ENCODE peak calls at places on chromosome 15, in ten cellular contexts. One of them, this sample, is unnamed. For H3K9me3, the result is how much of the 10 kb centered on the place peaks cover.

GRCh38 chr15:50256188-50257041 is 9.1 kb downstream of the HDC start:
- DNase-seq in endodermal cell: no peak
- DNase-seq in uterus: no peak
- DNase-seq in heart right ventricle: no peak
- DNase-seq in fibroblast of lung: peak
- DNase-seq in GM12878: no peak
- DNase-seq in small intestine: no peak
- DNase-seq in astrocyte: peak
- DNase-seq in psoas muscle: no peak
- DNase-seq in CD8-positive, alpha-beta memory T cell: no peak
- DNase-seq in this sample: no peak

GRCh38 chr15:40925863-40926658 is 3.1 kb upstream of the DLL4 start:
- DNase-seq in endodermal cell: peak
- DNase-seq in fibroblast of lung: peak
- DNase-seq in heart right ventricle: no peak
- DNase-seq in small intestine: no peak
- DNase-seq in astrocyte: no peak
- DNase-seq in uterus: no peak
- DNase-seq in GM12878: no peak
- DNase-seq in psoas muscle: no peak
- DNase-seq in CD8-positive, alpha-beta memory T cell: peak
- DNase-seq in this sample: no peak

GRCh38 chr15:89909611-89910010 is 3.1 kb downstream of the ARPIN start:
- DNase-seq in uterus: no peak
- DNase-seq in endodermal cell: no peak
- DNase-seq in heart right ventricle: no peak
- DNase-seq in psoas muscle: no peak
- DNase-seq in CD8-positive, alpha-beta memory T cell: no peak
- DNase-seq in small intestine: no peak
- DNase-seq in GM12878: no peak
- DNase-seq in fibroblast of lung: no peak
- DNase-seq in astrocyte: no peak
- DNase-seq in this sample: no peak

GRCh38 chr15:37370938-37371337 is 270.6 kb upstream of the MEIS2 start:
- DNase-seq in astrocyte: no peak
- DNase-seq in GM12878: no peak
- DNase-seq in uterus: no peak
- DNase-seq in fibroblast of lung: no peak
- DNase-seq in small intestine: no peak
- DNase-seq in CD8-positive, alpha-beta memory T cell: no peak
- DNase-seq in psoas muscle: no peak
- DNase-seq in endodermal cell: no peak
- DNase-seq in heart right ventricle: no peak
- DNase-seq in this sample: no peak

GRCh38 chr15:100005013-100005412 is 271.8 kb upstream of the LYSMD4 start:
- DNase-seq in uterus: no peak
- DNase-seq in CD8-positive, alpha-beta memory T cell: no peak
- DNase-seq in astrocyte: no peak
- DNase-seq in fibroblast of lung: no peak
- DNase-seq in endodermal cell: peak
- DNase-seq in small intestine: no peak
- DNase-seq in psoas muscle: no peak
- DNase-seq in GM12878: no peak
- DNase-seq in heart right ventricle: no peak
- DNase-seq in this sample: no peak

GRCh38 chr15:38612159-38612863 is 47.7 kb upstream of the RASGRP1 start:
- DNase-seq in endodermal cell: no peak
- DNase-seq in astrocyte: no peak
- DNase-seq in uterus: no peak
- DNase-seq in GM12878: no peak
- DNase-seq in small intestine: no peak
- DNase-seq in psoas muscle: no peak
- DNase-seq in CD8-positive, alpha-beta memory T cell: no peak
- DNase-seq in fibroblast of lung: no peak
- DNase-seq in heart right ventricle: no peak
- DNase-seq in this sample: no peak

GRCh38 chr15:54722342-54722986 is 474.3 kb downstream of the RSL24D1 start:
- DNase-seq in psoas muscle: no peak
- DNase-seq in small intestine: no peak
- DNase-seq in fibroblast of lung: no peak
- DNase-seq in endodermal cell: no peak
- DNase-seq in CD8-positive, alpha-beta memory T cell: no peak
- DNase-seq in heart right ventricle: no peak
- DNase-seq in uterus: no peak
- DNase-seq in astrocyte: no peak
- DNase-seq in GM12878: no peak
- DNase-seq in this sample: no peak

GRCh38 chr15:49041406-49041805 is 4.8 kb downstream of the SECISBP2L start:
- DNase-seq in astrocyte: no peak
- DNase-seq in endodermal cell: no peak
- DNase-seq in CD8-positive, alpha-beta memory T cell: no peak
- DNase-seq in uterus: no peak
- DNase-seq in psoas muscle: no peak
- DNase-seq in heart right ventricle: no peak
- DNase-seq in small intestine: no peak
- DNase-seq in fibroblast of lung: no peak
- DNase-seq in GM12878: no peak
- DNase-seq in this sample: no peak

DNA sequence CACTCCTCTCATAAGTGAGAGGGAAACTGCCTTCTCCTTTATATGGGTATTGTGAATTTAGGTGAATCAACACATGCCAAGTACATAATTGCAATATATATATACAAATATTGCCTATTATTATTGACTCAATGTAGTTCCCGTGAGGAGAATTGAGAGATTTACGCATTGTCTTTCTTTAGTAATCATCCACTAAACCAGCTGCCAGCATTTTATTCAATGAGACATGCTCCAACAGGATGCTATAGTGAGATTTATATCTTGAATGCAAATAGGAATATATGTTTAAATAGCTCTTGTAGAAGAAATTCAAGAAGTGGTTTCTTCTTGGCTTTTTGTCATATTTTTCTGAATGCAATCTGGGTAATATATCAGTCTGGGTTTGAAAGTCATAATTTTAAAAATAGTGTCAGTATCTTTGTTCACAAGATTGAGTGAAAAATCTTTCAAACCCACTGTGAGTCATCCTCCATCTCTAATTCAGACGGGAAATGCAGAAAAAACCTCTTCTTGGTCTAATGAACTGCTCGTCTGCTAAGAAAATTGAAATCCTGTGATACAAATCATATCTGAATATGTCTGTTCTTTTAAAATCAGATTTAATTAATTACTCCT is 515.8 kb downstream of the GABRG3 start:
- DNase-seq in endodermal cell: no peak
- DNase-seq in small intestine: no peak
- DNase-seq in heart right ventricle: no peak
- DNase-seq in GM12878: no peak
- DNase-seq in uterus: no peak
- DNase-seq in CD8-positive, alpha-beta memory T cell: no peak
- DNase-seq in psoas muscle: no peak
- DNase-seq in fibroblast of lung: peak
- DNase-seq in astrocyte: peak
- DNase-seq in this sample: no peak
- H3K9me3 ChIP-seq in endodermal cell: under half
- H3K9me3 ChIP-seq in small intestine: under half
- H3K9me3 ChIP-seq in heart right ventricle: under half
- H3K9me3 ChIP-seq in GM12878: under half
- H3K9me3 ChIP-seq in uterus: under half
- H3K9me3 ChIP-seq in CD8-positive, alpha-beta memory T cell: under half
- H3K9me3 ChIP-seq in psoas muscle: under half
- H3K9me3 ChIP-seq in fibroblast of lung: under half
- H3K9me3 ChIP-seq in astrocyte: under half
- H3K9me3 ChIP-seq in this sample: under half

GRCh38 chr15:25058080-25058785 is 103.4 kb downstream of the SNRPN start:
- DNase-seq in small intestine: no peak
- DNase-seq in psoas muscle: no peak
- DNase-seq in heart right ventricle: no peak
- DNase-seq in uterus: peak
- DNase-seq in astrocyte: no peak
- DNase-seq in GM12878: no peak
- DNase-seq in CD8-positive, alpha-beta memory T cell: no peak
- DNase-seq in endodermal cell: peak
- DNase-seq in fibroblast of lung: no peak
- DNase-seq in this sample: no peak

GRCh38 chr15:25054943-25055342 is 100.2 kb downstream of the SNRPN start:
- DNase-seq in endodermal cell: no peak
- DNase-seq in uterus: no peak
- DNase-seq in CD8-positive, alpha-beta memory T cell: no peak
- DNase-seq in astrocyte: no peak
- DNase-seq in psoas muscle: no peak
- DNase-seq in heart right ventricle: no peak
- DNase-seq in fibroblast of lung: no peak
- DNase-seq in small intestine: no peak
- DNase-seq in GM12878: no peak
- DNase-seq in this sample: no peak

GRCh38 chr15:25055356-25056068 is 100.7 kb downstream of the SNRPN start:
- DNase-seq in psoas muscle: no peak
- DNase-seq in heart right ventricle: peak
- DNase-seq in fibroblast of lung: no peak
- DNase-seq in uterus: no peak
- DNase-seq in endodermal cell: peak
- DNase-seq in small intestine: no peak
- DNase-seq in astrocyte: no peak
- DNase-seq in GM12878: no peak
- DNase-seq in CD8-positive, alpha-beta memory T cell: no peak
- DNase-seq in this sample: no peak

GRCh38 chr15:25057574-25057973 is 102.8 kb downstream of the SNRPN start:
- DNase-seq in small intestine: no peak
- DNase-seq in fibroblast of lung: no peak
- DNase-seq in heart right ventricle: peak
- DNase-seq in CD8-positive, alpha-beta memory T cell: no peak
- DNase-seq in psoas muscle: no peak
- DNase-seq in uterus: no peak
- DNase-seq in endodermal cell: peak
- DNase-seq in astrocyte: no peak
- DNase-seq in GM12878: no peak
- DNase-seq in this sample: no peak

DNA sequence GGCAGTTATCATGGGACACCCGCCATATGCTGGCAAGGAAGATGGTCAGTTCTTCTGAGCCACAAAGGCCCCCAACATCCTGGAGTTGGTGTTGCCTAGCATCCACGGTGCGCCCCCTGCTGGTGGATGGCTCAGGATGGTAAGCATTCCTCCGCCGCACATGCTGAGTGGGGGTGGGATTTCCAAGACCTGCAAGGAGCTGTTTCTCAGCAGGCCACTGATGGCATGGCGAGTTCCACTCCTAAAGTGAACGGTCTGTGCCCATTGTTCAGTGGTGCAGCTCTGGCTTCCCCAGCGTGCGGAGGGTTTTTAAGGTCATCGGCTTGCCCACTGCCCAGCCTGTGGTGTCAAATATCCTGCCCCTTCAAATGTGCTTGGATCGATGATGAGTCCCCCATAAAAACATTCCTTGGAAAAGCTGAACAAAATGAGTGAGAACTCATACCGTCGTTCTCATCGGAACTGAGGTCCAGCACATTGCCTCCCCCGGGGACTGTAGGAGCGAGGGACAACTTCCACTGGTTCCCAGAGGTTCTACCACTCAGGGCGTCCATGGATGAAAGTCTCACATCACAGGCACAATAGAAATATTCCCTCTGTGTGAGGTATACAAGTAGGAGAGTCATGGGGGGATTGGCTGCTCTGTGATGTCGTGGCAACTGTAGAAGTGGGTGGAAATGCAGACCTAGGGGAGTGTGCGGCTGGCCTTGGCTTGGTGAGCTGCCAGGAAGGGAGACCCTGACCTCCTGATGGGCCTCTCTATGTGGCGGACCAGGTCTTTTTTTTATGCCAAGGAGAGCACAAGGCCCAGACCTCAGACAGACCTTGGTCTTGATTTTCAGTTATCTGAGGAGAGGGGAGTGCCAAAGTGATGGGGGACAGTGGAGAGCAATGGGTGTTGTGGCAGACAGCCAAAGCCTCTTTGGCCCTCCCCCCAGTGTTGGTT is 102.0 kb downstream of the SNRPN start:
- DNase-seq in CD8-positive, alpha-beta memory T cell: no peak
- DNase-seq in small intestine: no peak
- DNase-seq in fibroblast of lung: no peak
- DNase-seq in GM12878: no peak
- DNase-seq in uterus: no peak
- DNase-seq in endodermal cell: peak
- DNase-seq in astrocyte: no peak
- DNase-seq in heart right ventricle: peak
- DNase-seq in psoas muscle: no peak
- DNase-seq in this sample: peak
- H3K9me3 ChIP-seq in CD8-positive, alpha-beta memory T cell: half or more
- H3K9me3 ChIP-seq in small intestine: under half
- H3K9me3 ChIP-seq in fibroblast of lung: under half
- H3K9me3 ChIP-seq in GM12878: half or more
- H3K9me3 ChIP-seq in uterus: under half
- H3K9me3 ChIP-seq in endodermal cell: half or more
- H3K9me3 ChIP-seq in astrocyte: half or more
- H3K9me3 ChIP-seq in heart right ventricle: under half
- H3K9me3 ChIP-seq in psoas muscle: half or more
- H3K9me3 ChIP-seq in this sample: half or more

GRCh38 chr15:79922512-79923067 is 25.8 kb upstream of the MTHFS start:
- DNase-seq in GM12878: no peak
- DNase-seq in endodermal cell: no peak
- DNase-seq in CD8-positive, alpha-beta memory T cell: no peak
- DNase-seq in fibroblast of lung: no peak
- DNase-seq in heart right ventricle: no peak
- DNase-seq in psoas muscle: no peak
- DNase-seq in small intestine: no peak
- DNase-seq in astrocyte: peak
- DNase-seq in uterus: no peak
- DNase-seq in this sample: no peak

GRCh38 chr15:79919749-79920511 is 23.1 kb upstream of the MTHFS start:
- DNase-seq in astrocyte: no peak
- DNase-seq in endodermal cell: peak
- DNase-seq in uterus: no peak
- DNase-seq in psoas muscle: no peak
- DNase-seq in heart right ventricle: no peak
- DNase-seq in CD8-positive, alpha-beta memory T cell: no peak
- DNase-seq in fibroblast of lung: no peak
- DNase-seq in small intestine: no peak
- DNase-seq in GM12878: no peak
- DNase-seq in this sample: no peak

GRCh38 chr15:79923068-79923514 is 26.3 kb upstream of the MTHFS start:
- DNase-seq in small intestine: peak
- DNase-seq in heart right ventricle: peak
- DNase-seq in GM12878: no peak
- DNase-seq in psoas muscle: peak
- DNase-seq in endodermal cell: peak
- DNase-seq in CD8-positive, alpha-beta memory T cell: peak
- DNase-seq in uterus: peak
- DNase-seq in astrocyte: peak
- DNase-seq in fibroblast of lung: peak
- DNase-seq in this sample: peak

GRCh38 chr15:79924379-79924778 is 27.6 kb upstream of the MTHFS start:
- DNase-seq in astrocyte: no peak
- DNase-seq in uterus: no peak
- DNase-seq in psoas muscle: no peak
- DNase-seq in small intestine: no peak
- DNase-seq in GM12878: no peak
- DNase-seq in endodermal cell: no peak
- DNase-seq in heart right ventricle: no peak
- DNase-seq in CD8-positive, alpha-beta memory T cell: peak
- DNase-seq in fibroblast of lung: no peak
- DNase-seq in this sample: peak

DNA sequence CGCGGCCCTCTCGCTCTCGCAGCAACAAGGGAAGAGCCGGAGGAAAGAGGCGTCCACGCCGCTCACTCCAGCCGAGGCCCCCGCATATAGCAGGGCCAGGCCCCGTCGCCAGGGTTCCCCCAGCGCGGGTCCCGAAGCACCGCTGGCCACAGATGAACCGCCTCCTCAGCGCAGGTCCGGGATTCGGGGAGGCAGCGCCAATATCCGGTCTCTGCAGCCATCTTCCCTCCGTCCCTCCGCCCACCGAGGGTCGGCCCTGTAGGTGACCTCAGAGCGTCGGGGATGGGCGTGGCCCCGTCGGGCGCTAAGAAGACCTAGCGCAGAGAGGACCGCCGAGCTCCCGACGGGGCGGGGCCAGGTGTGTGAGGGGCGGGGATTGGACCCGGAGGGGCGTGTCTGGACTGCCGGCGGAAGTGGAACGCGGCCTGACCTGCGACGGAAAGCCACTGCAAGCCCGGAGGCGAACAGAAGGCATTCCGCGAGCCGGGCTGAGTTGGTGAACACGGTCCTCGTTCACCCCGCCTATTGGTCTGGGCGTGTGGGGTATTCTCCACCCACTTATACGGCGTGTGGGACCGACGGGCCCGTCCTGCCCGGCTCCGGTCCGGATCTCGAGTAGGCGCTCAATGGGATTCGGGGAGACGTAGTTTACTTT is 26.8 kb upstream of the MTHFS start:
- DNase-seq in heart right ventricle: peak
- DNase-seq in uterus: peak
- DNase-seq in psoas muscle: peak
- DNase-seq in fibroblast of lung: peak
- DNase-seq in small intestine: peak
- DNase-seq in CD8-positive, alpha-beta memory T cell: peak
- DNase-seq in GM12878: peak
- DNase-seq in endodermal cell: peak
- DNase-seq in astrocyte: peak
- DNase-seq in this sample: peak
- H3K9me3 ChIP-seq in heart right ventricle: under half
- H3K9me3 ChIP-seq in uterus: under half
- H3K9me3 ChIP-seq in psoas muscle: under half
- H3K9me3 ChIP-seq in fibroblast of lung: under half
- H3K9me3 ChIP-seq in small intestine: under half
- H3K9me3 ChIP-seq in CD8-positive, alpha-beta memory T cell: under half
- H3K9me3 ChIP-seq in GM12878: under half
- H3K9me3 ChIP-seq in endodermal cell: half or more
- H3K9me3 ChIP-seq in astrocyte: under half
- H3K9me3 ChIP-seq in this sample: under half

GRCh38 chr15:21262851-21263400 is 177.4 kb downstream of the POTEB3 start:
- DNase-seq in uterus: no peak
- DNase-seq in small intestine: no peak
- DNase-seq in endodermal cell: no peak
- DNase-seq in GM12878: no peak
- DNase-seq in astrocyte: no peak
- DNase-seq in psoas muscle: no peak
- DNase-seq in heart right ventricle: no peak
- DNase-seq in CD8-positive, alpha-beta memory T cell: no peak
- DNase-seq in fibroblast of lung: no peak
- DNase-seq in this sample: no peak

GRCh38 chr15:21261396-21261964 is 178.8 kb downstream of the POTEB3 start:
- DNase-seq in psoas muscle: peak
- DNase-seq in endodermal cell: peak
- DNase-seq in heart right ventricle: no peak
- DNase-seq in CD8-positive, alpha-beta memory T cell: no peak
- DNase-seq in uterus: no peak
- DNase-seq in small intestine: no peak
- DNase-seq in fibroblast of lung: no peak
- DNase-seq in GM12878: no peak
- DNase-seq in astrocyte: no peak
- DNase-seq in this sample: no peak

GRCh38 chr15:21261965-21262850 is 178.1 kb downstream of the POTEB3 start:
- DNase-seq in psoas muscle: peak
- DNase-seq in uterus: no peak
- DNase-seq in small intestine: no peak
- DNase-seq in GM12878: no peak
- DNase-seq in CD8-positive, alpha-beta memory T cell: peak
- DNase-seq in fibroblast of lung: no peak
- DNase-seq in heart right ventricle: no peak
- DNase-seq in astrocyte: no peak
- DNase-seq in endodermal cell: peak
- DNase-seq in this sample: no peak

DNA sequence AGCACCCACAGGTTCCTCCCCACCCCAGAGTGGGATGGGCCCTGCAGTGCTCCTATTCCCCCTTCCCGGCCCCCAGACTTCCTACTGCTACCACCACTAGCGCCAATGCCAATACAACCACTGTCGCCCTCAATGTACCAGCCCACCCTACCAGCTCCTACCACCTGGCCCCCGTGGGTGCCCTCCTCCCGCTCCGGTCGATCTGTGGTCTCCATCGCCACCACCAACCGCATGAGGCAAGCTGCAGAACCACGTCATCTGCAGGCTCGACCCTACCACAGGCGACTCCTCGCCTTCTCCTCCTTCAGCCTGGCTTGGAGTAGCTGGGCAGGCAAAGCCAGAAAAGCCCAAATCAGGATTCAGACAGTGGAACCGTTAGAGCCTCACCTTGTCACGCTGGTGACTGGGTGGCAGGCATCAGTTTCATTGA is 179.3 kb downstream of the POTEB3 start:
- DNase-seq in uterus: no peak
- DNase-seq in fibroblast of lung: no peak
- DNase-seq in small intestine: no peak
- DNase-seq in psoas muscle: peak
- DNase-seq in astrocyte: no peak
- DNase-seq in GM12878: no peak
- DNase-seq in CD8-positive, alpha-beta memory T cell: no peak
- DNase-seq in heart right ventricle: no peak
- DNase-seq in endodermal cell: peak
- DNase-seq in this sample: no peak
- H3K9me3 ChIP-seq in uterus: under half
- H3K9me3 ChIP-seq in fibroblast of lung: under half
- H3K9me3 ChIP-seq in small intestine: under half
- H3K9me3 ChIP-seq in psoas muscle: under half
- H3K9me3 ChIP-seq in astrocyte: under half
- H3K9me3 ChIP-seq in GM12878: under half
- H3K9me3 ChIP-seq in CD8-positive, alpha-beta memory T cell: under half
- H3K9me3 ChIP-seq in heart right ventricle: under half
- H3K9me3 ChIP-seq in endodermal cell: half or more
- H3K9me3 ChIP-seq in this sample: under half